ENCODE peak calls at places on chromosomes 12 and 14, in ten cellular contexts. One of them, this sample, is unnamed.

GRCh38 chr14:91265404-91265803 is 20.9 kb upstream of the GPR68 start:
- DNase-seq in activated CD4-positive, alpha-beta T cell treated with anti-CD3 and anti-CD28 coated beads, Interleukin-2, amount 10 ng/mL, durations not matched to agents 7 days and 5 days: no peak
- DNase-seq in AG04450: no peak
- DNase-seq in Kasumi-1: no peak
- DNase-seq in ACHN: no peak
- DNase-seq in T1000: no peak
- DNase-seq in HEK293T: no peak
- DNase-seq in AG10803: no peak
- DNase-seq in Calu3: no peak
- DNase-seq in hypothalamus: no peak
- DNase-seq in this sample: no peak

GRCh38 chr12:69873429-69873828 is 48.4 kb downstream of the MYRFL start:
- DNase-seq in activated CD4-positive, alpha-beta T cell treated with anti-CD3 and anti-CD28 coated beads, Interleukin-2, amount 10 ng/mL, durations not matched to agents 7 days and 5 days: no peak
- DNase-seq in AG04450: no peak
- DNase-seq in Kasumi-1: no peak
- DNase-seq in ACHN: no peak
- DNase-seq in T1000: no peak
- DNase-seq in HEK293T: no peak
- DNase-seq in AG10803: no peak
- DNase-seq in Calu3: no peak
- DNase-seq in hypothalamus: no peak
- DNase-seq in this sample: no peak

GRCh38 chr12:16523570-16524331 is 82.2 kb downstream of the LMO3 start:
- DNase-seq in activated CD4-positive, alpha-beta T cell treated with anti-CD3 and anti-CD28 coated beads, Interleukin-2, amount 10 ng/mL, durations not matched to agents 7 days and 5 days: no peak
- DNase-seq in AG04450: no peak
- DNase-seq in Kasumi-1: no peak
- DNase-seq in ACHN: no peak
- DNase-seq in T1000: no peak
- DNase-seq in HEK293T: no peak
- DNase-seq in AG10803: no peak
- DNase-seq in Calu3: no peak
- DNase-seq in hypothalamus: no peak
- DNase-seq in this sample: no peak

GRCh38 chr14:24990773-24991172 is 59.2 kb downstream of the STXBP6 start:
- DNase-seq in activated CD4-positive, alpha-beta T cell treated with anti-CD3 and anti-CD28 coated beads, Interleukin-2, amount 10 ng/mL, durations not matched to agents 7 days and 5 days: no peak
- DNase-seq in AG04450: no peak
- DNase-seq in Kasumi-1: no peak
- DNase-seq in ACHN: no peak
- DNase-seq in T1000: no peak
- DNase-seq in HEK293T: no peak
- DNase-seq in AG10803: no peak
- DNase-seq in Calu3: no peak
- DNase-seq in hypothalamus: no peak
- DNase-seq in this sample: no peak

GRCh38 chr12:92899388-92900001 is 29.6 kb downstream of the EEA1 start:
- DNase-seq in activated CD4-positive, alpha-beta T cell treated with anti-CD3 and anti-CD28 coated beads, Interleukin-2, amount 10 ng/mL, durations not matched to agents 7 days and 5 days: no peak
- DNase-seq in AG04450: peak
- DNase-seq in Kasumi-1: no peak
- DNase-seq in ACHN: peak
- DNase-seq in T1000: peak
- DNase-seq in HEK293T: no peak
- DNase-seq in AG10803: peak
- DNase-seq in Calu3: no peak
- DNase-seq in hypothalamus: no peak
- DNase-seq in this sample: no peak

GRCh38 chr12:3129301-3130052 is 52.3 kb downstream of the TSPAN9 start:
- DNase-seq in activated CD4-positive, alpha-beta T cell treated with anti-CD3 and anti-CD28 coated beads, Interleukin-2, amount 10 ng/mL, durations not matched to agents 7 days and 5 days: peak
- DNase-seq in AG04450: no peak
- DNase-seq in Kasumi-1: peak
- DNase-seq in ACHN: no peak
- DNase-seq in T1000: no peak
- DNase-seq in HEK293T: no peak
- DNase-seq in AG10803: peak
- DNase-seq in Calu3: no peak
- DNase-seq in hypothalamus: no peak
- DNase-seq in this sample: peak

GRCh38 chr12:30825341-30825740 is 70.6 kb upstream of the CAPRIN2 start:
- DNase-seq in activated CD4-positive, alpha-beta T cell treated with anti-CD3 and anti-CD28 coated beads, Interleukin-2, amount 10 ng/mL, durations not matched to agents 7 days and 5 days: no peak
- DNase-seq in AG04450: no peak
- DNase-seq in Kasumi-1: no peak
- DNase-seq in ACHN: no peak
- DNase-seq in T1000: no peak
- DNase-seq in HEK293T: no peak
- DNase-seq in AG10803: no peak
- DNase-seq in Calu3: no peak
- DNase-seq in hypothalamus: no peak
- DNase-seq in this sample: no peak

GRCh38 chr14:81256289-81256960 is 35.7 kb upstream of the GTF2A1 start:
- DNase-seq in activated CD4-positive, alpha-beta T cell treated with anti-CD3 and anti-CD28 coated beads, Interleukin-2, amount 10 ng/mL, durations not matched to agents 7 days and 5 days: no peak
- DNase-seq in AG04450: no peak
- DNase-seq in Kasumi-1: peak
- DNase-seq in ACHN: no peak
- DNase-seq in T1000: no peak
- DNase-seq in HEK293T: no peak
- DNase-seq in AG10803: no peak
- DNase-seq in Calu3: no peak
- DNase-seq in hypothalamus: no peak
- DNase-seq in this sample: peak

GRCh38 chr14:64792231-64792630 is 87.5 kb downstream of the SPTB start:
- DNase-seq in activated CD4-positive, alpha-beta T cell treated with anti-CD3 and anti-CD28 coated beads, Interleukin-2, amount 10 ng/mL, durations not matched to agents 7 days and 5 days: no peak
- DNase-seq in AG04450: no peak
- DNase-seq in Kasumi-1: no peak
- DNase-seq in ACHN: no peak
- DNase-seq in T1000: no peak
- DNase-seq in HEK293T: no peak
- DNase-seq in AG10803: no peak
- DNase-seq in Calu3: no peak
- DNase-seq in hypothalamus: no peak
- DNase-seq in this sample: no peak

GRCh38 chr12:123064356-123064755 is 83.9 kb downstream of the ARL6IP4 start:
- DNase-seq in activated CD4-positive, alpha-beta T cell treated with anti-CD3 and anti-CD28 coated beads, Interleukin-2, amount 10 ng/mL, durations not matched to agents 7 days and 5 days: no peak
- DNase-seq in AG04450: no peak
- DNase-seq in Kasumi-1: no peak
- DNase-seq in ACHN: no peak
- DNase-seq in T1000: no peak
- DNase-seq in HEK293T: no peak
- DNase-seq in AG10803: no peak
- DNase-seq in Calu3: no peak
- DNase-seq in hypothalamus: no peak
- DNase-seq in this sample: no peak

GRCh38 chr12:85630851-85631250 is 205.4 kb downstream of the RASSF9 start:
- DNase-seq in activated CD4-positive, alpha-beta T cell treated with anti-CD3 and anti-CD28 coated beads, Interleukin-2, amount 10 ng/mL, durations not matched to agents 7 days and 5 days: no peak
- DNase-seq in AG04450: no peak
- DNase-seq in Kasumi-1: no peak
- DNase-seq in ACHN: no peak
- DNase-seq in T1000: no peak
- DNase-seq in HEK293T: no peak
- DNase-seq in AG10803: no peak
- DNase-seq in Calu3: no peak
- DNase-seq in hypothalamus: no peak
- DNase-seq in this sample: no peak

GRCh38 chr12:55068416-55069010 is 48.7 kb downstream of the NEUROD4 start:
- DNase-seq in activated CD4-positive, alpha-beta T cell treated with anti-CD3 and anti-CD28 coated beads, Interleukin-2, amount 10 ng/mL, durations not matched to agents 7 days and 5 days: peak
- DNase-seq in AG04450: no peak
- DNase-seq in Kasumi-1: peak
- DNase-seq in ACHN: peak
- DNase-seq in T1000: no peak
- DNase-seq in HEK293T: peak
- DNase-seq in AG10803: peak
- DNase-seq in Calu3: peak
- DNase-seq in hypothalamus: no peak
- DNase-seq in this sample: peak

GRCh38 chr14:61570188-61570960 is 124.9 kb upstream of the HIF1A start:
- DNase-seq in activated CD4-positive, alpha-beta T cell treated with anti-CD3 and anti-CD28 coated beads, Interleukin-2, amount 10 ng/mL, durations not matched to agents 7 days and 5 days: no peak
- DNase-seq in AG04450: no peak
- DNase-seq in Kasumi-1: peak
- DNase-seq in ACHN: no peak
- DNase-seq in T1000: no peak
- DNase-seq in HEK293T: no peak
- DNase-seq in AG10803: peak
- DNase-seq in Calu3: no peak
- DNase-seq in hypothalamus: no peak
- DNase-seq in this sample: peak

GRCh38 chr12:52909256-52909655 is 4.4 kb upstream of the KRT8 start:
- DNase-seq in activated CD4-positive, alpha-beta T cell treated with anti-CD3 and anti-CD28 coated beads, Interleukin-2, amount 10 ng/mL, durations not matched to agents 7 days and 5 days: no peak
- DNase-seq in AG04450: no peak
- DNase-seq in Kasumi-1: no peak
- DNase-seq in ACHN: no peak
- DNase-seq in T1000: no peak
- DNase-seq in HEK293T: no peak
- DNase-seq in AG10803: no peak
- DNase-seq in Calu3: no peak
- DNase-seq in hypothalamus: no peak
- DNase-seq in this sample: no peak

GRCh38 chr12:47742253-47742825 is 16.3 kb downstream of the RAPGEF3 start:
- DNase-seq in activated CD4-positive, alpha-beta T cell treated with anti-CD3 and anti-CD28 coated beads, Interleukin-2, amount 10 ng/mL, durations not matched to agents 7 days and 5 days: peak
- DNase-seq in AG04450: no peak
- DNase-seq in Kasumi-1: peak
- DNase-seq in ACHN: peak
- DNase-seq in T1000: no peak
- DNase-seq in HEK293T: peak
- DNase-seq in AG10803: no peak
- DNase-seq in Calu3: peak
- DNase-seq in hypothalamus: no peak
- DNase-seq in this sample: peak

GRCh38 chr14:103908580-103908979 is 19.7 kb upstream of the TDRD9 start:
- DNase-seq in activated CD4-positive, alpha-beta T cell treated with anti-CD3 and anti-CD28 coated beads, Interleukin-2, amount 10 ng/mL, durations not matched to agents 7 days and 5 days: peak
- DNase-seq in AG04450: no peak
- DNase-seq in Kasumi-1: no peak
- DNase-seq in ACHN: no peak
- DNase-seq in T1000: no peak
- DNase-seq in HEK293T: no peak
- DNase-seq in AG10803: no peak
- DNase-seq in Calu3: no peak
- DNase-seq in hypothalamus: no peak
- DNase-seq in this sample: no peak

GRCh38 chr12:58387199-58387598 is 445.8 kb downstream of the ATP23 start:
- DNase-seq in activated CD4-positive, alpha-beta T cell treated with anti-CD3 and anti-CD28 coated beads, Interleukin-2, amount 10 ng/mL, durations not matched to agents 7 days and 5 days: no peak
- DNase-seq in AG04450: no peak
- DNase-seq in Kasumi-1: no peak
- DNase-seq in ACHN: peak
- DNase-seq in T1000: no peak
- DNase-seq in HEK293T: no peak
- DNase-seq in AG10803: peak
- DNase-seq in Calu3: peak
- DNase-seq in hypothalamus: no peak
- DNase-seq in this sample: no peak

GRCh38 chr14:80955434-80955939 is at the start of gene TSHR:
- DNase-seq in activated CD4-positive, alpha-beta T cell treated with anti-CD3 and anti-CD28 coated beads, Interleukin-2, amount 10 ng/mL, durations not matched to agents 7 days and 5 days: no peak
- DNase-seq in AG04450: no peak
- DNase-seq in Kasumi-1: no peak
- DNase-seq in ACHN: no peak
- DNase-seq in T1000: no peak
- DNase-seq in HEK293T: peak
- DNase-seq in AG10803: no peak
- DNase-seq in Calu3: no peak
- DNase-seq in hypothalamus: no peak
- DNase-seq in this sample: no peak

GRCh38 chr14:55976619-55977018 is 141.6 kb upstream of the PELI2 start:
- DNase-seq in activated CD4-positive, alpha-beta T cell treated with anti-CD3 and anti-CD28 coated beads, Interleukin-2, amount 10 ng/mL, durations not matched to agents 7 days and 5 days: no peak
- DNase-seq in AG04450: no peak
- DNase-seq in Kasumi-1: no peak
- DNase-seq in ACHN: no peak
- DNase-seq in T1000: no peak
- DNase-seq in HEK293T: no peak
- DNase-seq in AG10803: no peak
- DNase-seq in Calu3: peak
- DNase-seq in hypothalamus: no peak
- DNase-seq in this sample: no peak

This sample was measured in KBM-7.